ENCODE peak calls at places on chromosomes 12 and 14, in four cellular contexts. One of them, this sample, is unnamed.

GRCh38 chr14:75003250-75004027 is 718 bp downstream of the EIF2B2 start:
- DNase-seq in AG04450: no peak
- DNase-seq in body of pancreas: no peak
- DNase-seq in lower lobe of right lung: no peak
- DNase-seq in this sample: no peak

GRCh38 chr14:24630872-24631477 is 3.0 kb downstream of the GZMB start:
- DNase-seq in lower lobe of right lung: no peak
- DNase-seq in body of pancreas: peak; percentile 78
- DNase-seq in AG04450: no peak
- DNase-seq in this sample: no peak

GRCh38 chr12:99455350-99456037 is 192.1 kb upstream of the GARIN6 start:
- DNase-seq in AG04450: no peak
- DNase-seq in lower lobe of right lung: no peak
- DNase-seq in body of pancreas: no peak
- DNase-seq in this sample: no peak

GRCh38 chr12:130826151-130826801 is 12.8 kb downstream of the STX2 start:
- DNase-seq in lower lobe of right lung: peak; percentile 69
- DNase-seq in body of pancreas: peak; percentile 39
- DNase-seq in AG04450: peak; percentile 21
- DNase-seq in this sample: peak; percentile 67

GRCh38 chr14:87066221-87066817 is 926.7 kb downstream of the GALC start:
- DNase-seq in lower lobe of right lung: no peak
- DNase-seq in AG04450: no peak
- DNase-seq in body of pancreas: no peak
- DNase-seq in this sample: no peak

GRCh38 chr14:68786491-68787234 is 6.2 kb downstream of the ZFP36L1 start:
- DNase-seq in body of pancreas: peak; percentile 58
- DNase-seq in AG04450: no peak
- DNase-seq in lower lobe of right lung: no peak
- DNase-seq in this sample: peak; percentile 60

GRCh38 chr12:110960795-110961194 is 40.4 kb upstream of the MYL2 start:
- DNase-seq in AG04450: no peak
- DNase-seq in body of pancreas: no peak
- DNase-seq in lower lobe of right lung: no peak
- DNase-seq in this sample: no peak

GRCh38 chr14:72836085-72836484 is 57.8 kb downstream of the DPF3 start:
- DNase-seq in lower lobe of right lung: no peak
- DNase-seq in body of pancreas: no peak
- DNase-seq in AG04450: no peak
- DNase-seq in this sample: no peak

GRCh38 chr12:128387811-128388422 is 120.9 kb downstream of the TMEM132C start:
- DNase-seq in lower lobe of right lung: peak; percentile 57
- DNase-seq in AG04450: no peak
- DNase-seq in body of pancreas: peak; percentile 76
- DNase-seq in this sample: peak; percentile 91

GRCh38 chr14:59134307-59134706 is 54.2 kb upstream of the DAAM1 start:
- DNase-seq in body of pancreas: no peak
- DNase-seq in AG04450: no peak
- DNase-seq in lower lobe of right lung: no peak
- DNase-seq in this sample: no peak

GRCh38 chr12:26011099-26011498 is 52.6 kb downstream of the RASSF8 start:
- DNase-seq in AG04450: peak; percentile 74
- DNase-seq in lower lobe of right lung: no peak
- DNase-seq in body of pancreas: no peak
- DNase-seq in this sample: no peak

GRCh38 chr14:95463173-95463901 is 53.1 kb downstream of the SYNE3 start:
- DNase-seq in lower lobe of right lung: no peak
- DNase-seq in body of pancreas: no peak
- DNase-seq in AG04450: no peak
- DNase-seq in this sample: no peak

GRCh38 chr14:100898935-100899840 is 4.3 kb downstream of the RTL1 start:
- DNase-seq in body of pancreas: peak; percentile 51
- DNase-seq in AG04450: no peak
- DNase-seq in lower lobe of right lung: peak; percentile 21
- DNase-seq in this sample: peak; percentile 49

GRCh38 chr12:2642176-2642892 is 152.4 kb upstream of the FKBP4 start:
- DNase-seq in lower lobe of right lung: no peak
- DNase-seq in AG04450: no peak
- DNase-seq in body of pancreas: no peak
- DNase-seq in this sample: no peak

GRCh38 chr12:57738661-57739237 is at the start of gene AGAP2:
- DNase-seq in AG04450: no peak
- DNase-seq in lower lobe of right lung: no peak
- DNase-seq in body of pancreas: no peak
- DNase-seq in this sample: peak; percentile 82

GRCh38 chr12:51536159-51536558 is 54.9 kb upstream of the SCN8A start:
- DNase-seq in lower lobe of right lung: no peak
- DNase-seq in body of pancreas: no peak
- DNase-seq in AG04450: no peak
- DNase-seq in this sample: no peak

GRCh38 chr12:26196424-26196722 is 1.0 kb downstream of the SSPN start:
- DNase-seq in AG04450: no peak
- DNase-seq in body of pancreas: no peak
- DNase-seq in lower lobe of right lung: no peak
- DNase-seq in this sample: no peak

GRCh38 chr12:128920468-128920867 is 67.2 kb downstream of the GLT1D1 start:
- DNase-seq in body of pancreas: no peak
- DNase-seq in AG04450: no peak
- DNase-seq in lower lobe of right lung: no peak
- DNase-seq in this sample: no peak

GRCh38 chr14:74244115-74244514 is 4.9 kb downstream of the VSX2 start:
- DNase-seq in AG04450: no peak
- DNase-seq in lower lobe of right lung: no peak
- DNase-seq in body of pancreas: no peak
- DNase-seq in this sample: peak; percentile 25

GRCh38 chr14:69313176-69313575 is 53.2 kb downstream of the GALNT16 start:
- DNase-seq in lower lobe of right lung: no peak
- DNase-seq in body of pancreas: no peak
- DNase-seq in AG04450: no peak
- DNase-seq in this sample: no peak

GRCh38 chr14:74596747-74597456 is 15.1 kb downstream of the LTBP2 start:
- DNase-seq in AG04450: peak; percentile 73
- DNase-seq in body of pancreas: no peak
- DNase-seq in lower lobe of right lung: no peak
- DNase-seq in this sample: no peak

GRCh38 chr12:105803292-105803691 is 335.5 kb downstream of the NUAK1 start:
- DNase-seq in body of pancreas: no peak
- DNase-seq in lower lobe of right lung: no peak
- DNase-seq in AG04450: no peak
- DNase-seq in this sample: no peak

GRCh38 chr12:110312581-110313360 is 31.7 kb downstream of the ATP2A2 start:
- DNase-seq in lower lobe of right lung: no peak
- DNase-seq in body of pancreas: no peak
- DNase-seq in AG04450: no peak
- DNase-seq in this sample: no peak

GRCh38 chr12:41795066-41795465 is 349.6 kb downstream of the GXYLT1 start:
- DNase-seq in body of pancreas: no peak
- DNase-seq in AG04450: no peak
- DNase-seq in lower lobe of right lung: no peak
- DNase-seq in this sample: no peak

GRCh38 chr14:105145381-105146180 is 23.0 kb downstream of the JAG2 start:
- DNase-seq in AG04450: no peak
- DNase-seq in body of pancreas: no peak
- DNase-seq in lower lobe of right lung: peak; percentile 32
- DNase-seq in this sample: peak; percentile 44

GRCh38 chr14:105146181-105146975 is 22.2 kb downstream of the JAG2 start:
- DNase-seq in lower lobe of right lung: peak; percentile 24
- DNase-seq in AG04450: no peak
- DNase-seq in body of pancreas: peak; percentile 5
- DNase-seq in this sample: no peak

GRCh38 chr14:105144231-105144665 is 24.3 kb downstream of the JAG2 start:
- DNase-seq in body of pancreas: no peak
- DNase-seq in AG04450: no peak
- DNase-seq in lower lobe of right lung: peak; percentile 35
- DNase-seq in this sample: peak; percentile 44

GRCh38 chr14:105143451-105144230 is 24.9 kb downstream of the JAG2 start:
- DNase-seq in AG04450: no peak
- DNase-seq in lower lobe of right lung: peak; percentile 41
- DNase-seq in body of pancreas: no peak
- DNase-seq in this sample: no peak

DNA sequence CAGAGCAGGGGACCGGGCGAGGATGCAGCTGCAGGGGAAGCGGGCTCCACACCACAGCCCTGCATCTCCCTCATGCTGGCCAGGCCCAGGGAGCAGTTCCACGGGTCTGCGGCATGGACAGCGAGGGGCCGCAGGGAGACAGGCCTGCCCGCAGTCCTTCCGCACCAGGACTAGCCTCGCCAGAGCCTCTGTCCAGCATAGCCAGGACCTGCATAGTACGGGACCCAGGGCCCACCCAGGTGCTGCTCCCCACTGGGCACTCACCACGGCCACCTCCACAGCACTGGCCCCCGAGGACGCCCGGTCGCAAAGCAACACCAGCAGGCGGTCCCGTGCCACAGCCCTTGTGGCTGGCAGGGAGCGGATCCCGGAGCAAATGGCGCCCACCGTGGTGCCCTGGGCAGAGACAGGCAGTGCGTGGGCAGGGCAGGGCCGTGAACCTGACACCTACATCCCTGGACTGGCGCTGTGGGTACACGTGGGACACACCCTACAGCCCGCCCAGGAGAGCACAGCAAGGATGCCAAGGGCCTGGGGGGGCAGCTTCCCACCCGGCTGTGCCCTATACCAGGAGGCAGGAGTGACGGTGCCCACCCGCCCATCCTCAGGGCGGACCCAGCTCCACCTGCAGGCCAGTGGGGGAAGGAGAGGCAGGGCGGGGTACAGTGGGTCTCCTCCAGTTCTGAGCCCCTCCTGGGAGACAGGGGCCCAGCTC is 23.8 kb downstream of the JAG2 start:
- DNase-seq in body of pancreas: no peak
- DNase-seq in AG04450: no peak
- DNase-seq in lower lobe of right lung: no peak
- DNase-seq in this sample: peak; percentile 50
- TF ChIP-seq CTCF in body of pancreas: no peak
- TF ChIP-seq CTCF in AG04450: no peak
- TF ChIP-seq CTCF in lower lobe of right lung: no peak
- TF ChIP-seq CTCF in this sample: peak; percentile 28

DNA sequence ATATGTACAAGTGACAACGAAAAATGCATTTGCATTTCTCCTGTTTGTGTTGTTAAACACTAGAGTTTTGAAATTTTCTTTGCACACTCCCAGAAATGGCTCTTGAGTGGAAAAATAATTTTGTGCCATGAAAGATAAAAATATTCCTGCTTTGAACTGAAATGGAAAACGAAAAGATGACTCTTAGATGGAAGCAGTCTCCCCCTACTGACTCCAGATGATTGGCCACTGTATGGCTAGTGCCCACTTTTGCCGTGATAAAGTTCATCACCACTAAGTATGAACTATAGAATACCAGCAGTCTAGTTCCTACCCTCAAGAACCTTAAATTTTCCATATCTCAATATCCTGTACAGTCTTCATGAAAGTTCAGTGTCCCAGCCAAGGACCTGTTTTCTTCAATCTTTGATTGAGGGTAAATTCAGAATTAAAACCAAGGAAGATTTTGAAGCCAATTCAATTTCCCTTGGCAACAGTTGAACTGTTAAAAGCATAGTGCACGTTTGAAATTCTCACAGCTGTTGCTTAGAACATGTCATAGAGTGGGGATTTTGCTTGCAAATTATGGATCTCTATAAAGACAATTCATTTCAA is 1.6 kb upstream of the PPP2R5E start:
- DNase-seq in body of pancreas: peak; percentile 18
- DNase-seq in lower lobe of right lung: no peak
- DNase-seq in AG04450: no peak
- DNase-seq in this sample: no peak
- TF ChIP-seq CTCF in body of pancreas: no peak
- TF ChIP-seq CTCF in lower lobe of right lung: peak; percentile 36
- TF ChIP-seq CTCF in AG04450: peak; percentile 76
- TF ChIP-seq CTCF in this sample: no peak

GRCh38 chr12:14769462-14769836 is 33.8 kb downstream of the WBP11 start:
- DNase-seq in AG04450: no peak
- DNase-seq in lower lobe of right lung: peak; percentile 60
- DNase-seq in body of pancreas: peak; percentile 68
- DNase-seq in this sample: no peak
- TF ChIP-seq CTCF in AG04450: no peak
- TF ChIP-seq CTCF in lower lobe of right lung: no peak
- TF ChIP-seq CTCF in body of pancreas: no peak
- TF ChIP-seq CTCF in this sample: peak; percentile 74

DNA sequence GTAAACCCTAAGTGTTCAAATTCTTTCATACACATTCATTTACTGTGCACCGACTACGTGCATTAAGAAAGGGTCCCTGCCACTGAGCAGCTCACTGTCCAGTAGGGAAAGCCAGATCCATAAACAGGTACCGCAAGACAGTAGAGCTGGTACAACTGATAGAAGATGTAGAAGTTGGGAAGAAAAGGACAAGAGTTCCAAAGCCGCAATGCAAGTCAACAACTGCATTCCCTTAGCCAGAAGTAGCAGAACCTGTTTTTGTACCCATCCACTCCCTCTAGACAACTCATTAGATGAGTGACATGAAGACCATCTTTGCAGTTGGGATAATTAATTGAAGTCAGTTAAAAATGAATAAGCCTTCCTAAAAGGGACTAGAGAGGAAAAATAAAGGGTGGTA is 1.3 kb downstream of the SENP1 start:
- DNase-seq in AG04450: no peak
- DNase-seq in lower lobe of right lung: no peak
- DNase-seq in body of pancreas: no peak
- DNase-seq in this sample: no peak
- TF ChIP-seq CTCF in AG04450: no peak
- TF ChIP-seq CTCF in lower lobe of right lung: no peak
- TF ChIP-seq CTCF in body of pancreas: no peak
- TF ChIP-seq CTCF in this sample: no peak

DNA sequence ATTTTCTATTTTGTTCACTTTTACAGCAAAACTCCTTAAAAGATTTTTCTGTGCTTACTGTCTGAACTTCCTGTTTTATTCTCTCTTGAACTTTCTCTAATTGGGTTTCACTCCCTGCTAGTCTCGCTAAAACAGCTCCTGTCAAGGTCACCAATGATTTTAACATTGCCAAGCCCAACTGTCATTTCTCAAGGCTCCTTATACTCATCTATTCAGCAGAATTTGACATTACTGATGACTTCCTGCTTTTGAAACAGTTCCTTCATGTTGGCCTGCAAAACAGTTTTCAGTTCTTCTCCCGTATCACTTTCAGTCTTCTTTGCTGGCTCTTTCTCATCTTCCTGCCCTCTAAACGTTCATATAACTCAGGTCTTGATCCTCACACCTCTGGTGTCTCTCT is 268.5 kb upstream of the USP15 start:
- DNase-seq in lower lobe of right lung: no peak
- DNase-seq in body of pancreas: no peak
- DNase-seq in AG04450: no peak
- DNase-seq in this sample: no peak
- TF ChIP-seq CTCF in lower lobe of right lung: no peak
- TF ChIP-seq CTCF in body of pancreas: no peak
- TF ChIP-seq CTCF in AG04450: no peak
- TF ChIP-seq CTCF in this sample: no peak

GRCh38 chr14:97354119-97354722 is 557.0 kb downstream of the VRK1 start:
- DNase-seq in lower lobe of right lung: no peak
- DNase-seq in body of pancreas: no peak
- DNase-seq in AG04450: no peak
- DNase-seq in this sample: no peak
- TF ChIP-seq CTCF in lower lobe of right lung: no peak
- TF ChIP-seq CTCF in body of pancreas: no peak
- TF ChIP-seq CTCF in AG04450: no peak
- TF ChIP-seq CTCF in this sample: no peak

GRCh38 chr14:67335781-67336180 is 23.8 kb downstream of the ATP6V1D start:
- DNase-seq in AG04450: no peak
- DNase-seq in lower lobe of right lung: no peak
- DNase-seq in body of pancreas: no peak
- DNase-seq in this sample: no peak
- TF ChIP-seq CTCF in AG04450: peak; percentile 48
- TF ChIP-seq CTCF in lower lobe of right lung: peak; percentile 30
- TF ChIP-seq CTCF in body of pancreas: no peak
- TF ChIP-seq CTCF in this sample: peak; percentile 58

This sample was measured in H1.